ENCODE peak calls at places on chromosome 4, in seven cellular contexts. O, S, J, W, Y, R and A are unnamed samples.

GRCh38 chr4:69749771-69750170 is 10.6 kb downstream of the SULT1B1 start:
- DNase-seq in O (no peak), S (no peak), J (no peak), W (no peak), Y (no peak), R (no peak), A (no peak)

GRCh38 chr4:115529126-115529525 is 415.7 kb upstream of the NDST4 start:
- DNase-seq in O (no peak), S (no peak), J (no peak), W (no peak), Y (no peak), R (no peak), A (no peak)

GRCh38 chr4:5635826-5636196 is 72.5 kb downstream of the EVC2 start:
- DNase-seq in O (no peak), S (no peak), J (no peak), W (no peak), Y (no peak), R (no peak), A (no peak)

GRCh38 chr4:100108869-100109268 is 81.4 kb downstream of the DDIT4L start:
- DNase-seq in O (no peak), S (no peak), J (no peak), W (no peak), Y (no peak), R (no peak), A (no peak)

GRCh38 chr4:188018262-188018661 is 22.7 kb downstream of the ZFP42 start:
- DNase-seq in O (no peak), S (no peak), J (no peak), W (no peak), Y (no peak), R (no peak), A (no peak)

GRCh38 chr4:152591361-152591760 is 55.5 kb upstream of the FBXW7 start:
- DNase-seq in O (peak), S (peak), J (peak), W (peak), Y (no peak), R (peak), A (peak)

GRCh38 chr4:96352051-96352517 is 512.2 kb downstream of the PDHA2 start:
- DNase-seq in O (no peak), S (peak), J (no peak), W (no peak), Y (peak), R (no peak), A (no peak)

GRCh38 chr4:148076964-148077363 is 345.1 kb downstream of the ARHGAP10 start:
- DNase-seq in O (no peak), S (no peak), J (no peak), W (no peak), Y (no peak), R (no peak), A (no peak)

GRCh38 chr4:132003593-132003992 is 1145.5 kb upstream of the PCDH10 start:
- DNase-seq in O (no peak), S (no peak), J (no peak), W (no peak), Y (no peak), R (no peak), A (no peak)

GRCh38 chr4:187618701-187619278 is 376.8 kb upstream of the ZFP42 start:
- DNase-seq in O (no peak), S (no peak), J (no peak), W (no peak), Y (no peak), R (no peak), A (no peak)

GRCh38 chr4:150302553-150302952 is 224.3 kb downstream of the DCLK2 start:
- DNase-seq in O (no peak), S (no peak), J (no peak), W (peak), Y (peak), R (no peak), A (no peak)

GRCh38 chr4:184746532-184746870 is 12.6 kb upstream of the CENPU start:
- DNase-seq in O (peak), S (peak), J (no peak), W (peak), Y (no peak), R (no peak), A (peak)

GRCh38 chr4:172826866-172827265 is 341.7 kb upstream of the GALNT7 start:
- DNase-seq in O (no peak), S (no peak), J (no peak), W (no peak), Y (no peak), R (no peak), A (no peak)

GRCh38 chr4:37662861-37663390 is 23.2 kb downstream of the RELL1 start:
- DNase-seq in O (no peak), S (peak), J (no peak), W (no peak), Y (no peak), R (no peak), A (no peak)

GRCh38 chr4:72974694-72975487 is 94.6 kb downstream of the COX18 start:
- DNase-seq in O (no peak), S (no peak), J (no peak), W (no peak), Y (no peak), R (no peak), A (no peak)

GRCh38 chr4:108270466-108271450 is 102.0 kb upstream of the LEF1 start:
- DNase-seq in O (no peak), S (no peak), J (no peak), W (no peak), Y (no peak), R (no peak), A (no peak)

GRCh38 chr4:52919451-52919850 is 57.3 kb downstream of the RASL11B start:
- DNase-seq in O (no peak), S (no peak), J (no peak), W (no peak), Y (no peak), R (no peak), A (no peak)

GRCh38 chr4:110754726-110755125 is 131.8 kb upstream of the PITX2 start:
- DNase-seq in O (no peak), S (no peak), J (no peak), W (no peak), Y (no peak), R (no peak), A (no peak)

GRCh38 chr4:108991929-108992328 is 229.1 kb upstream of the ETNPPL start:
- DNase-seq in O (no peak), S (no peak), J (no peak), W (no peak), Y (no peak), R (no peak), A (no peak)

GRCh38 chr4:144355809-144356757 is 215.6 kb upstream of the GYPA start:
- DNase-seq in O (peak), S (peak), J (no peak), W (no peak), Y (peak), R (peak), A (no peak)

GRCh38 chr4:147596976-147597375 is 20.2 kb upstream of the TMEM184C start:
- DNase-seq in O (no peak), S (no peak), J (no peak), W (no peak), Y (no peak), R (no peak), A (no peak)

GRCh38 chr4:47337893-47338292 is 125.6 kb downstream of the COMMD8 start:
- DNase-seq in O (no peak), S (no peak), J (no peak), W (no peak), Y (no peak), R (no peak), A (no peak)

GRCh38 chr4:128393111-128393704 is 105.6 kb upstream of the PGRMC2 start:
- DNase-seq in O (no peak), S (no peak), J (no peak), W (no peak), Y (no peak), R (no peak), A (no peak)

GRCh38 chr4:4922441-4922840 is 63.0 kb downstream of the MSX1 start:
- DNase-seq in O (no peak), S (no peak), J (no peak), W (no peak), Y (no peak), R (no peak), A (no peak)

GRCh38 chr4:168521736-168522135 is 24.9 kb downstream of the PALLD start:
- DNase-seq in O (no peak), S (no peak), J (no peak), W (no peak), Y (no peak), R (no peak), A (no peak)

GRCh38 chr4:127609484-127609883 is 23.3 kb upstream of the INTU start:
- DNase-seq in O (no peak), S (no peak), J (no peak), W (no peak), Y (no peak), R (no peak), A (no peak)

GRCh38 chr4:127364911-127365310 is 267.8 kb upstream of the INTU start:
- DNase-seq in O (no peak), S (no peak), J (no peak), W (no peak), Y (no peak), R (no peak), A (no peak)

GRCh38 chr4:6785572-6785925 is 3.0 kb downstream of the KIAA0232 start:
- DNase-seq in O (no peak), S (peak), J (no peak), W (no peak), Y (no peak), R (no peak), A (no peak)
- TF ChIP-seq CTCF in O (no peak), S (no peak), J (no peak), W (no peak), Y (no peak), R (no peak), A (no peak)

GRCh38 chr4:2843909-2844584 is 403 bp downstream of the ADD1 start:
- DNase-seq in O (no peak), S (peak), J (peak), W (no peak), Y (no peak), R (peak), A (peak)

GRCh38 chr4:2847297-2847871 is 3.7 kb downstream of the ADD1 start:
- DNase-seq in O (no peak), S (no peak), J (peak), W (no peak), Y (no peak), R (no peak), A (no peak)

GRCh38 chr4:2842667-2843022 is 999 bp upstream of the ADD1 start:
- DNase-seq in O (no peak), S (no peak), J (no peak), W (no peak), Y (no peak), R (no peak), A (no peak)

GRCh38 chr4:2846172-2846571 is 2.5 kb downstream of the ADD1 start:
- DNase-seq in O (no peak), S (no peak), J (no peak), W (no peak), Y (no peak), R (no peak), A (no peak)

GRCh38 chr4:2843023-2843908 is at the start of gene ADD1:
- DNase-seq in O (peak), S (peak), J (peak), W (peak), Y (peak), R (peak), A (peak)
- TF ChIP-seq POLR2A in O (peak), S (peak), J (peak), W (no peak), Y (peak), R (peak), A (peak)

GRCh38 chr4:122300776-122301175 is 78.0 kb upstream of the ADAD1 start:
- DNase-seq in O (no peak), S (no peak), J (no peak), W (no peak), Y (no peak), R (no peak), A (no peak)
- TF ChIP-seq CTCF in O (no peak), S (no peak), J (no peak), W (no peak), Y (no peak), R (no peak), A (no peak)

GRCh38 chr4:140343303-140343702 is 30.1 kb upstream of the SCOC start:
- DNase-seq in O (peak), S (no peak), J (no peak), W (no peak), Y (peak), R (peak), A (peak)

GRCh38 chr4:140342620-140343019 is 30.8 kb upstream of the SCOC start:
- DNase-seq in O (no peak), S (no peak), J (no peak), W (no peak), Y (no peak), R (no peak), A (no peak)

GRCh38 chr4:140344621-140345020 is 28.8 kb upstream of the SCOC start:
- DNase-seq in O (no peak), S (no peak), J (no peak), W (no peak), Y (no peak), R (no peak), A (no peak)

GRCh38 chr4:140344111-140344510 is 29.3 kb upstream of the SCOC start:
- DNase-seq in O (no peak), S (no peak), J (no peak), W (no peak), Y (no peak), R (no peak), A (no peak)

DNA sequence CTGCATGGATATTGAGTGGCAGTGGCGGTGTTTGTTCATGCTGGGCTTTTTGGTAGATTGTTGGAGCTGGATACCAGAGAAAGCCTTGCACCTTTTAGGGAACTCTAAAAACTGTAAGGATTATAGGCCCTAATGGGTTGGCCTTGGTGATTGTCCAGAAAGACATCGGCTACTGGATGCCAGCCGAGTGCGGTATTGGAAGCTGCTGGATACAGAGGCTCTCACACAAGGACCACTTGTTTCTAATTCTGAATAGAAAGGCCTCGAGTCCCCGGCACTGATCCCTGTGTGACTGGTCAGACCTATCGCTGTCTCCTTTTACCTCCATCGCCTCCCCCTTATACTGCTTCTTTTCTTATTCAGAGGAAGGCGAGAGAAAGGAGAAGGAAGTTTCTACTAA is 27.3 kb upstream of the SCOC start:
- DNase-seq in O (no peak), S (no peak), J (no peak), W (no peak), Y (no peak), R (no peak), A (no peak)
- TF ChIP-seq POLR2A in O (no peak), S (no peak), J (no peak), W (no peak), Y (no peak), R (no peak), A (no peak)

DNA sequence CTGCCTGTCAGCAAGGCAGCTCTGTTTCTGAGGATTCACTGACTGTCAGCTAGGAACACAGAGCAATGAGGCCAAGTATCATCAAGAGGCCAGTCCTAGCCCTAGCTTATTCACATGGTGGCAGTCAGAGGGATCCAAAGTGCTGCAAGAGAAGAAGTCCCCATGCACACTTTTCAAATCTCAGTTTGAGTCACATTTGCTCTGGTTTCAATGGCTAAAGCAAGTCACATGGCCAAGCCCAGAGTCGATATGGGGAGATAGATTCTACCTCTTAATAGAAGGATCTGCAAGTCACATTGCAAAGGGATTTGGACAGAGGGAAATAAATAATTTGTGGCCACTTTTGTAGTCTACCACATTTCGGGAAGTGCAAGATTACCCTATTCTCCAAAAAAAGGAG is 3.7 kb upstream of the LCORL start:
- DNase-seq in O (no peak), S (no peak), J (no peak), W (no peak), Y (no peak), R (no peak), A (no peak)
- TF ChIP-seq CTCF in O (no peak), S (no peak), J (no peak), W (no peak), Y (no peak), R (no peak), A (no peak)